ENCODE peak calls at places on chromosomes 4 and X, in five cellular contexts. B, X, I, V and W are unnamed samples.

GRCh38 chrX:9614016-9614415 is 149.2 kb downstream of the TBL1X start:
- DNase-seq in B (peak), X (no peak), I (no peak), V (no peak), W (no peak)

GRCh38 chr4:80425701-80426100 is 90.2 kb downstream of the CFAP299 start:
- DNase-seq in B (no peak), I (no peak), V (no peak), X (no peak), W (no peak)

GRCh38 chr4:142098380-142098779 is 462.0 kb downstream of the IL15 start:
- DNase-seq in I (no peak), X (no peak), B (no peak), V (no peak), W (no peak)

GRCh38 chrX:96763608-96764007 is 79.0 kb downstream of the DIAPH2 start:
- DNase-seq in V (no peak), I (no peak), X (no peak), B (no peak), W (no peak)

GRCh38 chrX:30572678-30573077 is 4.9 kb downstream of the TASL start:
- DNase-seq in V (no peak), I (no peak), X (no peak), B (no peak), W (no peak)

GRCh38 chr4:155371432-155372043 is 5.2 kb downstream of the MAP9 start:
- DNase-seq in I (no peak), B (no peak), V (no peak), X (peak), W (no peak)

GRCh38 chrX:70497026-70497425 is 52.4 kb downstream of the DLG3 start:
- DNase-seq in X (no peak), I (no peak), B (no peak), V (no peak), W (no peak)

GRCh38 chrX:1394731-1395501 is 3.0 kb upstream of the SLC25A6 start:
- DNase-seq in V (peak), X (no peak), B (no peak), I (no peak), W (no peak)

GRCh38 chrX:45756562-45756961 is 555.9 kb upstream of the DIPK2B start:
- DNase-seq in B (no peak), V (no peak), X (no peak), I (no peak), W (no peak)

GRCh38 chr4:139528377-139529005 is 27.5 kb downstream of the SETD7 start:
- DNase-seq in V (peak), B (no peak), I (peak), X (no peak), W (peak)

GRCh38 chrX:76915836-76916235 is 488.3 kb downstream of the MAGEE1 start:
- DNase-seq in X (no peak), I (no peak), V (no peak), B (no peak), W (no peak)

GRCh38 chrX:68929332-68930150 is 100.7 kb downstream of the EFNB1 start:
- DNase-seq in X (peak), V (peak), I (no peak), B (peak), W (peak)

GRCh38 chr4:137212601-137213000 is 319.7 kb downstream of the PCDH18 start:
- DNase-seq in I (no peak), V (no peak), X (no peak), B (no peak), W (no peak)

GRCh38 chr4:152534541-152535231 is 1.2 kb downstream of the FBXW7 start:
- DNase-seq in B (no peak), X (peak), I (no peak), V (peak), W (no peak)

GRCh38 chr4:161343188-161343950 is 820.4 kb downstream of the FSTL5 start:
- DNase-seq in X (no peak), I (no peak), B (no peak), V (no peak), W (no peak)

GRCh38 chr4:40749717-40750460 is at the start of gene NSUN7:
- DNase-seq in I (no peak), B (no peak), V (peak), X (peak), W (no peak)

DNA sequence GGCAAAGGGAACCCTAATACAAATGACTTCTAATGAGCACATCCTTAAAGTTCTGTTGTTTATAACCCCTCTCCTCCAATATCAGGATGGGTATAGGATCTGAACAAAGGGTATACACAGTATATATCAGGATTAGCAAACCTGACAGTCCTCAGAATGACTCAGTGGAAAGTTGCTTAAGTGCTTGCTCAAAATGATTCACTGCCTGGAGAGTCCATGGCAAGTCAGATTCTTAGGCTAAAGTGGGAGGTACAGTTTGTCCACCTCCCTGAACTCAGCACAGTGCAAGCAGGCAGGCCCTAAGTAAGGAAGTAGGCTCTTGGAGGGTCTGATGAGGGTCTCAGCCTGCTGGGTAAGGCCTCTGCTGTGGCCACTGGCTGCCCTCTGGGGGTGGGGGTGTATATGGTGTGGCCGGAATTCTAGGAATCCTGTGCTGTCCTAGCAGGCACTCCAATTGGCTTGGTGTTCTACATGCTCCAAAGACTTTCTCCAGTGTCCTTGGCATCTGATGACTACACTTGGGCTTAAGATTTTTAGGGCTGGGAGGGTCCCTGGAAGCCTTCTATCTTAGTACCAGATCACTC is 54.3 kb downstream of the CHRDL1 start:
- DNase-seq in B (peak), X (peak), V (no peak), I (no peak), W (no peak)
- H3K27ac ChIP-seq in B (no peak), X (no peak), V (no peak), I (no peak), W (no peak)

GRCh38 chr4:6523251-6523650 is 50.8 kb upstream of the PPP2R2C start:
- DNase-seq in X (no peak), I (no peak), B (no peak), V (no peak), W (no peak)
- H3K27ac ChIP-seq in X (no peak), I (no peak), B (no peak), V (no peak), W (no peak)

GRCh38 chr4:55475394-55476243 is 71.1 kb downstream of the CLOCK start:
- DNase-seq in I (no peak), V (no peak), B (peak), X (peak), W (peak)
- H3K27ac ChIP-seq in I (no peak), V (no peak), B (peak), X (no peak), W (no peak)

GRCh38 chr4:184344899-184345572 is 127.4 kb upstream of the ENPP6 start:
- DNase-seq in V (no peak), X (no peak), I (no peak), B (no peak), W (no peak)
- H3K27ac ChIP-seq in V (peak), X (no peak), I (peak), B (peak), W (no peak)

GRCh38 chr4:17544831-17545234 is 29.9 kb downstream of the CLRN2 start:
- DNase-seq in I (no peak), X (no peak), V (no peak), B (no peak), W (no peak)
- H3K27ac ChIP-seq in I (no peak), X (no peak), V (no peak), B (no peak), W (no peak)

GRCh38 chrX:119573222-119573621 is 1.1 kb upstream of the UBE2A start:
- DNase-seq in V (no peak), B (no peak), X (no peak), I (no peak), W (no peak)
- H3K27ac ChIP-seq in V (peak), B (no peak), X (no peak), I (peak), W (no peak)

GRCh38 chr4:169940460-169940859 is 85.7 kb downstream of the MFAP3L start:
- DNase-seq in V (no peak), X (no peak), I (no peak), B (no peak), W (no peak)
- H3K27ac ChIP-seq in V (no peak), X (no peak), I (no peak), B (no peak), W (no peak)

DNA sequence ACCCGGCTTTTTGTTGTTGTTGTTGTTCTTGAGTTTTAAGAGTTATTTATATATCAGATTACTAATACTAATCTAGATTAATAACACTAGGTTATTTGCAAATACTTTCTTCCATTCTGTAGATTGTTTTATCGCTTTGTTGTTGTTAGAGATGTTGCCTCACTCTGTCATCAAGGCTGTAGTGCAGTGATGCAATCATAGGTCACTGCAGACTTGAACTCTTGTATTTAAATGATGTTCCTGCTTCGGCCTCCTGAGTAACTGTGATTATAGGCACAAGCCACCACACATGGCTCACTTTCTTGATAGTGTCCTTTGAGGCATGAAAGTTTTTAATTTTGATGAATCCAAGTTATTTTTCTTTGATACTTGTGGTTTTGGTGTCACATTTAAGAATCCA is 129.0 kb downstream of the VSIG4 start:
- DNase-seq in X (no peak), I (no peak), B (no peak), V (no peak), W (no peak)
- H3K27ac ChIP-seq in X (no peak), I (no peak), B (no peak), V (no peak), W (no peak)

GRCh38 chr4:52657630-52658501 is 1.2 kb downstream of the USP46 start:
- DNase-seq in B (no peak), V (no peak), I (peak), X (no peak), W (peak)
- H3K27ac ChIP-seq in B (no peak), V (peak), I (peak), X (peak), W (peak)